ENCODE peak calls at places on chromosomes 11 and 22, in seven cellular contexts. E, R, V, D, K, N and G are unnamed samples.
A peak's percentile ranks its signal among the peaks of the same experiment; 100 is the strongest.

GRCh38 chr11:131674051-131674755 is 303.8 kb downstream of the NTM start:
- DNase-seq in E (peak; percentile 37), D (peak; percentile 65), V (no peak), R (peak; percentile 47), N (peak; percentile 15), K (peak; percentile 66), G (no peak)

GRCh38 chr11:2890466-2891241 is 5.1 kb upstream of the CDKN1C start:
- DNase-seq in V (no peak), E (no peak), R (no peak), K (no peak), D (no peak), N (no peak), G (no peak)

GRCh38 chr11:108915666-108916065 is 250.8 kb downstream of the DDX10 start:
- DNase-seq in E (no peak), R (no peak), K (no peak), V (no peak), D (no peak), N (no peak), G (no peak)

GRCh38 chr22:29348956-29349355 is 33.5 kb upstream of the RASL10A start:
- DNase-seq in E (no peak), V (no peak), N (no peak), K (no peak), D (peak; percentile 18), R (no peak), G (no peak)

GRCh38 chr11:15101072-15101701 is 13.5 kb upstream of the INSC start:
- DNase-seq in R (peak; percentile 31), K (peak; percentile 46), V (no peak), D (peak; percentile 69), N (peak; percentile 20), E (peak; percentile 52), G (no peak)

GRCh38 chr11:66133216-66133775 is 63.2 kb downstream of the PACS1 start:
- DNase-seq in R (no peak), K (no peak), D (no peak), E (no peak), N (no peak), V (no peak), G (no peak)

GRCh38 chr22:37303821-37304274 is 21.5 kb downstream of the CYTH4 start:
- DNase-seq in V (peak; percentile 38), R (peak; percentile 69), N (peak; percentile 9), D (peak; percentile 93), K (peak; percentile 45), E (peak; percentile 84), G (peak; percentile 31)

GRCh38 chr22:23248583-23248982 is 68.3 kb downstream of the BCR start:
- DNase-seq in N (peak; percentile 31), R (no peak), D (no peak), E (peak; percentile 12), V (no peak), K (no peak), G (no peak)

GRCh38 chr11:59556115-59556882 is 45.0 kb downstream of the OR4D9 start:
- DNase-seq in R (no peak), V (peak; percentile 71), K (no peak), N (no peak), D (peak; percentile 86), E (peak; percentile 79), G (peak; percentile 30)

GRCh38 chr22:17847360-17848078 is 73.2 kb upstream of the BID start:
- DNase-seq in R (peak; percentile 58), N (no peak), E (peak; percentile 69), D (no peak), V (no peak), K (no peak), G (no peak)

GRCh38 chr11:72316984-72317383 is 73.0 kb upstream of the PHOX2A start:
- DNase-seq in E (no peak), N (no peak), K (no peak), V (no peak), D (no peak), R (no peak), G (no peak)

GRCh38 chr11:2588809-2589537 is 110.8 kb downstream of the KCNQ1OT1 start:
- DNase-seq in K (peak; percentile 6), R (no peak), V (no peak), E (no peak), D (no peak), N (no peak), G (no peak)

GRCh38 chr11:108012139-108012725 is 3.5 kb downstream of the CUL5 start:
- DNase-seq in K (no peak), N (no peak), E (no peak), D (no peak), V (no peak), R (no peak), G (no peak)

GRCh38 chr11:46122955-46123354 is 1.7 kb upstream of the PHF21A start:
- DNase-seq in R (no peak), K (no peak), V (no peak), E (no peak), N (no peak), D (peak; percentile 36), G (no peak)

GRCh38 chr22:44268431-44269116 is 44.2 kb downstream of the SHISAL1 start:
- DNase-seq in K (no peak), V (no peak), D (no peak), R (no peak), N (no peak), E (no peak), G (no peak)